ENCODE peak calls at places on chromosome 10, in four cellular contexts. X, N, A and W are unnamed samples. For H3K36me3 and H3K4me1, the result is how much of the 10 kb centered on the place peaks cover.

GRCh38 chr10:29409241-29410051 is 120.6 kb downstream of the LYZL1 start:
- DNase-seq in X (peak), N (peak), A (peak), W (peak)

GRCh38 chr10:58919927-58920654 is 256.4 kb upstream of the PHYHIPL start:
- DNase-seq in X (no peak), N (no peak), A (no peak), W (no peak)

GRCh38 chr10:94315975-94316464 is 46.7 kb downstream of the NOC3L start:
- DNase-seq in X (no peak), N (no peak), A (peak), W (no peak)

GRCh38 chr10:96306516-96306915 is 2.3 kb downstream of the DNTT start:
- DNase-seq in X (no peak), N (peak), A (peak), W (peak)

GRCh38 chr10:14543048-14543903 is 212.6 kb upstream of the FRMD4A start:
- DNase-seq in X (peak), N (peak), A (peak), W (no peak)

GRCh38 chr10:7933757-7934156 is 115.5 kb downstream of the TAF3 start:
- DNase-seq in X (no peak), N (no peak), A (no peak), W (no peak)

GRCh38 chr10:72001026-72001380 is 36.8 kb downstream of the CHST3 start:
- DNase-seq in X (no peak), N (peak), A (peak), W (peak)

GRCh38 chr10:15744217-15744865 is 24.6 kb upstream of the ITGA8 start:
- DNase-seq in X (no peak), N (peak), A (peak), W (peak)

GRCh38 chr10:71582019-71582418 is 137.6 kb downstream of the C10orf105 start:
- DNase-seq in X (no peak), N (no peak), A (peak), W (no peak)

GRCh38 chr10:58175990-58176910 is 91.4 kb downstream of the IPMK start:
- DNase-seq in X (no peak), N (no peak), A (no peak), W (no peak)

GRCh38 chr10:28711776-28712175 is 34.5 kb downstream of the BAMBI start:
- DNase-seq in X (no peak), N (no peak), A (no peak), W (no peak)

GRCh38 chr10:63681965-63682704 is 160.9 kb downstream of the REEP3 start:
- DNase-seq in X (no peak), N (peak), A (no peak), W (peak)

GRCh38 chr10:43822509-43823236 is 174.0 kb upstream of the ZNF32 start:
- DNase-seq in X (no peak), N (no peak), A (no peak), W (no peak)

GRCh38 chr10:49164587-49165188 is 23.5 kb downstream of the TMEM273 start:
- DNase-seq in X (peak), N (peak), A (peak), W (no peak)

GRCh38 chr10:119669975-119670640 is 18.9 kb downstream of the BAG3 start:
- DNase-seq in X (no peak), N (no peak), A (peak), W (peak)

GRCh38 chr10:97383159-97383558 is 18.0 kb downstream of the RRP12 start:
- DNase-seq in X (no peak), N (no peak), A (no peak), W (no peak)

GRCh38 chr10:91296471-91296870 is 76.0 kb downstream of the PCGF5 start:
- DNase-seq in X (no peak), N (no peak), A (no peak), W (no peak)

GRCh38 chr10:128927389-128927788 is 539.7 kb upstream of the MGMT start:
- DNase-seq in X (no peak), N (no peak), A (no peak), W (peak)

GRCh38 chr10:110387983-110388681 is 83.4 kb upstream of the SMNDC1 start:
- DNase-seq in X (no peak), N (no peak), A (no peak), W (no peak)

GRCh38 chr10:110512461-110513187 is 14.9 kb downstream of the DUSP5 start:
- DNase-seq in X (no peak), N (no peak), A (no peak), W (no peak)

GRCh38 chr10:118139321-118139720 is 92.6 kb upstream of the RAB11FIP2 start:
- DNase-seq in X (no peak), N (no peak), A (no peak), W (no peak)

GRCh38 chr10:119761106-119761505 is 35.3 kb downstream of the INPP5F start:
- DNase-seq in X (no peak), N (no peak), A (no peak), W (no peak)

GRCh38 chr10:28095791-28096367 is 97.0 kb upstream of the ODAD2 start:
- DNase-seq in X (no peak), N (no peak), A (no peak), W (no peak)

GRCh38 chr10:69397972-69398371 is 18.7 kb downstream of the TACR2 start:
- DNase-seq in X (no peak), N (peak), A (no peak), W (no peak)
- H3K36me3 ChIP-seq in X (under half), N (under half), A (half or more), W (under half)

GRCh38 chr10:69014171-69014570 is 25.6 kb downstream of the KIFBP start:
- DNase-seq in X (no peak), N (no peak), A (no peak), W (no peak)
- TF ChIP-seq POLR2A in X (no peak), N (no peak), A (no peak), W (no peak)

GRCh38 chr10:82660983-82661382 is 786.0 kb downstream of the NRG3 start:
- DNase-seq in X (no peak), N (no peak), A (no peak), W (no peak)
- H3K4me1 ChIP-seq in X (under half), N (under half), A (under half), W (under half)

GRCh38 chr10:125155101-125155500 is 5.3 kb downstream of the CTBP2 start:
- DNase-seq in X (peak), N (no peak), A (no peak), W (peak)

GRCh38 chr10:125156739-125157472 is 3.5 kb downstream of the CTBP2 start:
- DNase-seq in X (peak), N (no peak), A (no peak), W (peak)

GRCh38 chr10:125156196-125156595 is 4.2 kb downstream of the CTBP2 start:
- DNase-seq in X (peak), N (no peak), A (no peak), W (no peak)

GRCh38 chr10:125154529-125154928 is 5.8 kb downstream of the CTBP2 start:
- DNase-seq in X (peak), N (no peak), A (no peak), W (no peak)

DNA sequence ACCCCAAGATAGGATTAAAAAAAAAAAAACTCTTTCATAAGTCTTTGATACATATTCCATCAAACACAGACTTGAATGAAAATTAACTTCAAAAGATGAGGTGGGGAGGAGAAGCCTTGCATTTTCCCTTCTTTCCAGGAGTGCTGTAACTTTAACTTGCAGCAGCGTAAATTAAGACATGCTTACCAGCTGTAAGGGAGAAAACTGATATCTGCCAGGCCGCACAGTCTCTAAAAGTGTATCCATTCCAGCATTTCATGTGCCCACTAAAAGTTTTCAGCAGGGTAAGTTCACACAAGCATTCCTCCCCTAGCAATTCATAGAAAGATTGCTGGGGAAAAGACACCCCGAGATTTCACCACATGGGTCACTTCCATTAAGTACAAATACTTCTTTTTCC is 4.7 kb downstream of the CTBP2 start:
- DNase-seq in X (peak), N (no peak), A (no peak), W (no peak)
- H3K36me3 ChIP-seq in X (under half), N (under half), A (under half), W (under half)

DNA sequence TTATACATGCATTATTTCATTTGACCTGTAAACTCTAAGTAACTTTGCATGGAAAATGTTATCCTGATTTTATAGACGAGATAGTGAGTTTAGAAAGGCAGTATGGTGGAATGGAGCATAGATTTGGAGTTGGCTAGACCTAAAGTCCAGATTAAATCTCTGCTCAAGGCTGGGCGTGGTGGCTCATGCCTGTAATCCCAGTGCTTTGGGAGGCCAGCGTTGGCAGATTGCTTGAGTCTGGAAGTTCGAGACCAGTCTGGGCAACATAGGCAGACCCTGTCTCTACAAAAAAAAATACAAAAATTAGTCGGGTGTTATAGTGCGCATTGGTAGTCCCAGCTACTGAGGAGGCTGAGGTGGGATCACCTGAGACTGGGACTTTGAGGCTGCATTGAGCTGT is 9.4 kb downstream of the PTEN start:
- DNase-seq in X (no peak), N (no peak), A (no peak), W (no peak)
- TF ChIP-seq POLR2A in X (no peak), N (no peak), A (no peak), W (no peak)

DNA sequence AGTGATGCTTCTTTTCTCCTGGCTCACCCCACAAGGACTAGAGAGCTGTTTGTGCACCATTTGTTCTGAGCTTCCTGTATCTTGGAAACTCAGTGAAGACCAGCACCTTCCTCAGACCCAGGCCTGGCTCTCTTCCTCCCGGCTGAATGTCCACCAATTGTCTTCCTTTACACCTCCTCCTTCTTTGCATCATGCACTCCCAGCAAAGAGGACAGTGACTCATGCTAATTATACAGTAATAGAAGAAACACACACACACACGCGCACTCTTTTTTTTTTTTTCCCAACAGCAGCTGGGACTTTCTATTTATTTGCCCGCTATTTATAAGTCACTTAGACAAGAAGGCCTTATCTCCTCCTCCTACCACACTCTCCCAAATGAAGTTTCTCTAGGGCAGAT is 990.8 kb downstream of the CCSER2 start:
- DNase-seq in X (no peak), N (no peak), A (no peak), W (no peak)
- H3K4me1 ChIP-seq in X (under half), N (under half), A (under half), W (under half)

GRCh38 chr10:84427903-84428650 is 99.7 kb downstream of the CCSER2 start:
- DNase-seq in X (no peak), N (no peak), A (peak), W (no peak)

GRCh38 chr10:84423729-84424128 is 95.3 kb downstream of the CCSER2 start:
- DNase-seq in X (no peak), N (no peak), A (no peak), W (no peak)

GRCh38 chr10:84429926-84430520 is 101.6 kb downstream of the CCSER2 start:
- DNase-seq in X (no peak), N (peak), A (peak), W (peak)

GRCh38 chr10:84428711-84429110 is 100.3 kb downstream of the CCSER2 start:
- DNase-seq in X (no peak), N (no peak), A (no peak), W (no peak)

DNA sequence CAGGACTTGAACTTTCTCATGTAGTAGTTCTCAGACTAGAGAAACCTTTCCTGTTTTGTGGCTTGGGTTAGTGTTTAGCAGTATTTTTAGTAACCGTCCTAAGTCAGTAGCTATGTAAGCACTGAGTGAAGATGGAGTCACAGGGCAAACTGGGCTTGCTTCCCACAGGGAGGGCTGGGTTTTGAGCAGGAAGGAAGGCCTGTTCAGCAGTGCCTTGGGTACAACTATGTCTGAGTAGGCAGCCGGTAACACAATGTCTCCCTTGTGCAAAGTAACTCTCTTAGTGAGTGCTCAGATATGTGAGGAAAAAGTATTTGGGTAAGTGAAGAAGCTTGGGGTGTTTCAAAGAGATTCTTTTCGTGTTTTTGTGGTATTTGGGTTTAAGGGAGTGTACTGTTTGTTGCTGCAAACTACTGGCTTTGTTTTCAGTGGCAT is 96.4 kb downstream of the CCSER2 start:
- DNase-seq in X (peak), N (peak), A (peak), W (peak)
- H3K36me3 ChIP-seq in X (under half), N (under half), A (under half), W (under half)